ENCODE peak calls at places on chromosomes 6 and 20, in six cellular contexts. One of them, this sample, is unnamed.

GRCh38 chr20:31542963-31543362 is 28.7 kb downstream of the HM13 start:
- DNase-seq in NCI-H1105: no peak
- DNase-seq in activated B cell treated with CpG ODN at 0.5 μM for 24 hours: no peak
- DNase-seq in body of pancreas: no peak
- DNase-seq in H54: no peak
- DNase-seq in choroid plexus epithelial cell: no peak
- DNase-seq in this sample: no peak

GRCh38 chr20:63114006-63114692 is 101.8 kb downstream of the YTHDF1 start:
- DNase-seq in activated B cell treated with CpG ODN at 0.5 μM for 24 hours: no peak
- DNase-seq in choroid plexus epithelial cell: no peak
- DNase-seq in H54: no peak
- DNase-seq in body of pancreas: no peak
- DNase-seq in NCI-H1105: no peak
- DNase-seq in this sample: no peak

GRCh38 chr20:10427060-10427692 is 6.8 kb downstream of the MKKS start:
- DNase-seq in activated B cell treated with CpG ODN at 0.5 μM for 24 hours: no peak
- DNase-seq in choroid plexus epithelial cell: peak
- DNase-seq in NCI-H1105: peak
- DNase-seq in body of pancreas: peak
- DNase-seq in H54: no peak
- DNase-seq in this sample: peak

GRCh38 chr20:31924561-31924960 is 27.3 kb downstream of the PDRG1 start:
- DNase-seq in body of pancreas: no peak
- DNase-seq in activated B cell treated with CpG ODN at 0.5 μM for 24 hours: no peak
- DNase-seq in NCI-H1105: no peak
- DNase-seq in H54: no peak
- DNase-seq in choroid plexus epithelial cell: no peak
- DNase-seq in this sample: no peak

GRCh38 chr6:20034408-20034769 is 177.9 kb downstream of the MBOAT1 start:
- DNase-seq in H54: no peak
- DNase-seq in activated B cell treated with CpG ODN at 0.5 μM for 24 hours: no peak
- DNase-seq in choroid plexus epithelial cell: no peak
- DNase-seq in body of pancreas: no peak
- DNase-seq in NCI-H1105: no peak
- DNase-seq in this sample: no peak

GRCh38 chr20:36085686-36086267 is 68.8 kb upstream of the EPB41L1 start:
- DNase-seq in choroid plexus epithelial cell: peak
- DNase-seq in H54: no peak
- DNase-seq in body of pancreas: no peak
- DNase-seq in activated B cell treated with CpG ODN at 0.5 μM for 24 hours: no peak
- DNase-seq in NCI-H1105: no peak
- DNase-seq in this sample: peak

GRCh38 chr6:152695317-152696043 is 2.2 kb upstream of the MYCT1 start:
- DNase-seq in activated B cell treated with CpG ODN at 0.5 μM for 24 hours: no peak
- DNase-seq in H54: no peak
- DNase-seq in choroid plexus epithelial cell: peak
- DNase-seq in body of pancreas: no peak
- DNase-seq in NCI-H1105: no peak
- DNase-seq in this sample: no peak

GRCh38 chr6:46378161-46378881 is 112.9 kb downstream of the RCAN2 start:
- DNase-seq in H54: no peak
- DNase-seq in choroid plexus epithelial cell: no peak
- DNase-seq in activated B cell treated with CpG ODN at 0.5 μM for 24 hours: no peak
- DNase-seq in NCI-H1105: no peak
- DNase-seq in body of pancreas: no peak
- DNase-seq in this sample: no peak

This sample was measured in left lung.